ENCODE peak calls at places on chromosomes 5 and 9, in seven cellular contexts. V is MM.1S, H is mesenchymal stem cell, W is HCT116, D is GM23248, N is adipocyte, B is endodermal cell. G is an unnamed sample.
A peak's percentile ranks its signal among the peaks of the same experiment; 100 is the strongest.

GRCh38 chr9:111148994-111149759 is 110.9 kb upstream of the LPAR1 start:
- DNase-seq in H (no peak), V (no peak), B (no peak), N (peak; percentile 11), W (peak; percentile 3), D (peak; percentile 45), G (no peak)

GRCh38 chr5:128645582-128645981 is 107.5 kb upstream of the FBN2 start:
- DNase-seq in H (no peak), V (no peak), W (no peak), D (peak; percentile 49), B (no peak), N (peak; percentile 68), G (no peak)

GRCh38 chr9:99016681-99017387 is 73.1 kb downstream of the COL15A1 start:
- DNase-seq in V (no peak), B (no peak), W (no peak), N (no peak), H (no peak), D (no peak), G (no peak)

GRCh38 chr5:5270958-5271605 is 131.0 kb downstream of the ADAMTS16 start:
- DNase-seq in D (peak; percentile 84), B (peak; percentile 91), H (peak; percentile 75), W (peak; percentile 57), N (no peak), V (no peak), G (peak; percentile 91)

GRCh38 chr5:153623906-153624765 is 133.7 kb downstream of the GRIA1 start:
- DNase-seq in N (no peak), V (no peak), B (no peak), W (no peak), H (no peak), D (peak; percentile 46), G (peak; percentile 35)

GRCh38 chr9:3045153-3045552 is 201.3 kb upstream of the PUM3 start:
- DNase-seq in N (no peak), H (no peak), B (no peak), D (no peak), V (no peak), W (no peak), G (no peak)

GRCh38 chr9:5450360-5451051 is at the start of gene CD274:
- DNase-seq in H (peak; percentile 93), W (peak; percentile 80), V (peak; percentile 88), B (peak; percentile 95), N (peak; percentile 93), D (peak; percentile 95), G (peak; percentile 97)

GRCh38 chr9:137724818-137725240 is 106.0 kb downstream of the EHMT1 start:
- DNase-seq in N (no peak), W (no peak), V (no peak), H (no peak), D (no peak), B (no peak), G (no peak)

DNA sequence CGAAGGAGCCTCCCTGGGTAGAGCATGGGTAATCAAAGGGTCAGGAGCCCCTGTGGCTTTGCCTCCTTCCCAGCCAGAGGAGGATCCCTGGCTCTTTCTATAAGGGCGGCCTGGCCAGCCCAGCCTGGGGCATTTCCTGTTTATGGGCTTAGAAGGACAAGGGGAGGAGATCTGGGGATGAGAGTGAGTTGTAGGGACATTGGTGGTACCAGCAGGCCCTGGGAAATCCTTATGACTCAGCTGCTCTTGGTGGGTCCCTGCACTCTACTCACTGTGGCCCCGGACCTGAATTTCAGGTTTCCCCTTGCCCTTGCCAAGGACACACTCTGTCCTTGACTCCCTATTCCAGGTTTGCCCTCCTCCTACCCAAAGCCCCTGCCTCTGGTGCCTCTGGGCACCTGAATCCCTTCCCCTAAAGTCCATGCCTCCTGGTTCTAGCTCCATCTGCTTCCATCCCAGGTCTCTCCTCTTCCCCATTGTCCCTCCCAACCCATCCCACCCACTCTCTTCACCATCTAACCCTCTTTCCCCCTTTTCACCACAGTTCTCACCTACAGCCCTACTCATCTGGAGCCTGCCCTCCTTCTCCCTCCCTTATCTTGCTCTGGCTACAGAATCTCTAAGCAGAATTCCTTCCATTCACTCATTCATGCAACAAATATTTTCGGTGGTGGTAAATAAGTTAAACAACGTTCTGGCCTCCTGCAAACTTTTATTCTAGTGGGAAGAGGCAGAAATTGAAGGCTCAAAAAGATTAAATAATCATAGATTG is 34.9 kb downstream of the PCDH1 start:
- DNase-seq in V (no peak), W (no peak), D (peak; percentile 44), N (peak; percentile 48), B (peak; percentile 87), H (peak; percentile 72), G (peak; percentile 20)
- H3K9ac ChIP-seq in V (no peak overlapping the region), W (no peak overlapping the region), D (no peak overlapping the region), N (no peak overlapping the region), B (no peak overlapping the region), H (no peak overlapping the region), G (no peak overlapping the region)

DNA sequence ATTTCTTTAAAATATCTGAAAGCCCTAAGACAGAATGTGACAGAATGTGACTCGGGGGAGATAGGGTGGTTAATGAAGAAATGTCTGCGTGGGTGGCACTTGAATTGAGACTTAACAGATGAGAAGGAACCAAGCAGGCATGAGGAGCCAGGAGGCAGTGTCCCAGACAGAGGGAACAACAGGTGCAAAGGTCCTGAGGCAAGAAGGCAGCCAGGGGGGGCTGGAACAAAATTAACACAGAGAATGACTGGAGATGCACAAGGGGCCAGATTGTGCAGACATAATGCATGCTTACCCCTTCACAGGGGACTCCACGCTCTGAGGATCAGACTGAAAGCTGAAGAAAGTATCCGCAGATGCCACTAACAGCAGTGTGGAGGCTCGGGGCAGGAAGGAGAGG is 1.7 kb downstream of the LMAN2 start:
- DNase-seq in W (no peak), D (no peak), V (no peak), B (no peak), H (no peak), N (no peak), G (no peak)
- H3K9ac ChIP-seq in W (no peak overlapping the region), D (peak overlapping the region; percentile 90), V (no peak overlapping the region), B (no peak overlapping the region), H (peak overlapping the region; percentile 99), N (no peak overlapping the region), G (no peak overlapping the region)

GRCh38 chr9:127776919-127777280 is 1.6 kb downstream of the SH2D3C start:
- DNase-seq in H (no peak), V (peak; percentile 44), W (no peak), N (no peak), B (no peak), D (no peak), G (no peak)
- H3K9ac ChIP-seq in H (no peak overlapping the region), V (peak overlapping the region; percentile 96), W (no peak overlapping the region), N (no peak overlapping the region), B (no peak overlapping the region), D (no peak overlapping the region), G (no peak overlapping the region)

DNA sequence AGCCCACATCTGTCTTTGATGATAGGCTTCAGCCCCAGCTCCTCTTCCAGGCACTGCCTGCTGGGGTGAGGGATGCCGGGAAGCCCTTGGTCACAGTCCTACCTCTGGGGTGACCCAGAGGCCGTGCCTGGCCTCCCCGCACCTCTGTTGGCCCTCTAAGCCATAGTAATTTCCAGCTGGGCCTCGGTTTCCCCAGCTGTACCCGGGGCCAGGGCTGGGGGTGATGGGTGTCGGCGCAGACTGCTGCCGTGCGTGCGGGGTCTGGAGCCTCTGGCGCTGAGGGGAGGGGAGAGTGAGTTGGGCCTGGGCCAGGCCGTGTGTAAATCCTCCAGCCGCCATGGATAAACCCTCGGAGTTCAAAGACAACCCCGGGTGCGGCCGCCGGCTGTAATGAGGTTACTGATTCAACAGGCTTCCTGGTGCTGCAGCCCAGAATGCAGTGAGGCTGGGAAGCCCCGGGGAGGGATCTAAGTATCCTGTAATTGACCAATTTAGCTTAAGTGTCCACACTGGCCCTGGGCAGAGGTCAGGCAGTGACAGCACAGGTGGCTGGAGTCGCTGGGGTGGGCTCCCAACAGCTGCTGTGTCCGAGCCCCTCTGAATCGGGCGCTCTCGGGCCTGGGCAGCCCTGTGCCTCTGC is 7.1 kb downstream of the RXRA start:
- DNase-seq in V (no peak), D (peak; percentile 46), H (no peak), W (no peak), N (no peak), B (no peak), G (no peak)
- H3K9ac ChIP-seq in V (no peak overlapping the region), D (no peak overlapping the region), H (peak overlapping the region; percentile 38), W (no peak overlapping the region), N (peak overlapping the region; percentile 13), B (no peak overlapping the region), G (no peak overlapping the region)

DNA sequence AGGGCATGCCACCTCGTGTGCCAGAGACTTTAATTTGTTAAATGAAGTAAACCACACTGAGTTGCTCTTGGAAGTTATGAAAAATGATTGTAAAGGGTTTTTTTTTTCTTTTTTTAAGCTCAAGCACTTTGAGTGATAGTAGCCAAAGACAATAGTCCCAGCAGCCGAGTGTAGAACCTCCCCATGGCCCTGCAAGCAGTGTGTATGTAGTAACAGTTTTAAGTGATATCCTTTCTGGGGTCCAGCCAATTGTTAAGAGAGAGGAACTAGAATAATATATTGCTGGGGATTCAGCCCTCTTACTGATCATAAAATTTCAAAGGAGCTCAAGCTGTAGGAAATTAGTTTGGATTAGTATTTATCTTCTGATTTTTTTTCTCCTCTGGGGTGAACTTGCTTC is 43.1 kb downstream of the NPR3 start:
- DNase-seq in D (peak; percentile 17), V (no peak), B (no peak), W (no peak), N (peak; percentile 40), H (no peak), G (no peak)
- H3K9ac ChIP-seq in D (peak overlapping the region; percentile 74), V (no peak overlapping the region), B (no peak overlapping the region), W (no peak overlapping the region), N (peak overlapping the region; percentile 69), H (no peak overlapping the region), G (no peak overlapping the region)

GRCh38 chr5:109532773-109533364 is 123.1 kb upstream of the PJA2 start:
- DNase-seq in W (no peak), N (peak; percentile 1), D (peak; percentile 8), V (no peak), H (peak; percentile 9), B (no peak), G (no peak)
- H3K9ac ChIP-seq in W (no peak overlapping the region), N (no peak overlapping the region), D (no peak overlapping the region), V (no peak overlapping the region), H (no peak overlapping the region), B (no peak overlapping the region), G (no peak overlapping the region)

GRCh38 chr5:121962347-121962670 is 534 bp downstream of the SRFBP1 start:
- DNase-seq in N (peak; percentile 45), V (peak; percentile 60), H (no peak), B (no peak), W (no peak), D (peak; percentile 27), G (no peak)

GRCh38 chr5:121967187-121967586 is 5.4 kb downstream of the SRFBP1 start:
- DNase-seq in B (no peak), H (peak; percentile 65), W (no peak), V (peak; percentile 28), D (peak; percentile 66), N (peak; percentile 73), G (no peak)

GRCh38 chr5:121962943-121963342 is 1.2 kb downstream of the SRFBP1 start:
- DNase-seq in B (no peak), H (peak; percentile 45), W (no peak), D (peak; percentile 46), V (no peak), N (peak; percentile 21), G (no peak)

GRCh38 chr5:121968910-121969607 is 7.3 kb downstream of the SRFBP1 start:
- DNase-seq in N (peak; percentile 98), W (peak; percentile 61), H (peak; percentile 100), V (no peak), B (no peak), D (peak; percentile 97), G (peak; percentile 98)

GRCh38 chr5:121963409-121963808 is 1.6 kb downstream of the SRFBP1 start:
- DNase-seq in V (no peak), H (no peak), W (no peak), D (no peak), N (no peak), B (no peak), G (no peak)
- H3K9ac ChIP-seq in V (no peak overlapping the region), H (peak overlapping the region; percentile 95), W (peak overlapping the region; percentile 94), D (peak overlapping the region; percentile 93), N (peak overlapping the region; percentile 93), B (no peak overlapping the region), G (peak overlapping the region; percentile 96)